ENCODE peak calls at places on chromosomes 16 and 17, in five cellular contexts. L is NCI-H1694 treated with DMSO at 0.1 percent for 48 hours, Q is Caki2, J is body of pancreas, K is fibroblast of lung. C is an unnamed sample.

GRCh38 chr16:68713430-68713829 is 23.7 kb upstream of the CDH1 start:
- DNase-seq in L (no peak), Q (no peak), J (no peak), K (no peak), C (no peak)

GRCh38 chr16:47254771-47255170 is 111.0 kb upstream of the NETO2 start:
- DNase-seq in L (no peak), Q (no peak), J (no peak), K (no peak), C (no peak)

GRCh38 chr17:57541472-57542394 is 203.4 kb downstream of the CCDC182 start:
- DNase-seq in L (no peak), Q (peak; percentile 69), J (peak; percentile 12), K (peak; percentile 54), C (no peak)

GRCh38 chr16:11183035-11183812 is 72.8 kb downstream of the SOCS1 start:
- DNase-seq in L (no peak), Q (no peak), J (no peak), K (no peak), C (no peak)

GRCh38 chr17:59381716-59382570 is 50.5 kb downstream of the YPEL2 start:
- DNase-seq in L (peak; percentile 91), Q (no peak), J (peak; percentile 84), K (no peak), C (peak; percentile 93)

GRCh38 chr17:56297142-56297541 is 143.9 kb downstream of the ANKFN1 start:
- DNase-seq in L (no peak), Q (no peak), J (no peak), K (peak; percentile 33), C (peak; percentile 7)

GRCh38 chr17:4836221-4836620 is 3.1 kb downstream of the MINK1 start:
- DNase-seq in L (no peak), Q (no peak), J (no peak), K (no peak), C (no peak)

GRCh38 chr16:69861276-69862030 is 89.7 kb upstream of the CLEC18A start:
- DNase-seq in L (no peak), Q (no peak), J (peak; percentile 69), K (peak; percentile 66), C (peak; percentile 92)

GRCh38 chr16:14284930-14285541 is 213.9 kb downstream of the MRTFB start:
- DNase-seq in L (peak; percentile 61), Q (no peak), J (peak; percentile 72), K (peak; percentile 73), C (peak; percentile 76)

GRCh38 chr16:5025171-5025632 is 8.5 kb downstream of the NAGPA start:
- DNase-seq in L (peak; percentile 42), Q (no peak), J (peak; percentile 51), K (no peak), C (peak; percentile 16)

GRCh38 chr16:11188801-11189740 is 66.9 kb downstream of the SOCS1 start:
- DNase-seq in L (no peak), Q (no peak), J (no peak), K (no peak), C (no peak)

GRCh38 chr16:57576429-57576870 is 34.0 kb downstream of the ADGRG5 start:
- DNase-seq in L (peak; percentile 65), Q (peak; percentile 53), J (peak; percentile 90), K (peak; percentile 63), C (peak; percentile 68)

GRCh38 chr17:42774066-42774750 is 959 bp downstream of the VPS25 start:
- DNase-seq in L (no peak), Q (peak; percentile 53), J (no peak), K (no peak), C (no peak)

GRCh38 chr16:28974007-28974436 is 556 bp upstream of the SPNS1 start:
- DNase-seq in L (peak; percentile 50), Q (peak; percentile 72), J (peak; percentile 61), K (peak; percentile 74), C (peak; percentile 68)

GRCh38 chr17:65554568-65555223 is 6.8 kb downstream of the AXIN2 start:
- DNase-seq in L (no peak), Q (no peak), J (peak; percentile 18), K (peak; percentile 50), C (no peak)

GRCh38 chr17:50051082-50051576 is 4.8 kb upstream of the ITGA3 start:
- DNase-seq in L (no peak), Q (peak; percentile 92), J (no peak), K (peak; percentile 62), C (peak; percentile 55)

GRCh38 chr17:82104797-82105416 is 6.9 kb upstream of the FASN start:
- DNase-seq in L (no peak), Q (no peak), J (no peak), K (no peak), C (no peak)

GRCh38 chr16:58843675-58844074 is 109.6 kb upstream of the GOT2 start:
- DNase-seq in L (no peak), Q (peak; percentile 4), J (no peak), K (peak; percentile 49), C (peak; percentile 67)

GRCh38 chr17:49825645-49826044 is 22.2 kb downstream of the TAC4 start:
- DNase-seq in L (no peak), Q (no peak), J (no peak), K (no peak), C (no peak)

GRCh38 chr16:52469775-52470174 is 77.2 kb downstream of the TOX3 start:
- DNase-seq in L (no peak), Q (no peak), J (no peak), K (no peak), C (no peak)

GRCh38 chr16:11698271-11698689 is 30.0 kb downstream of the SNN start:
- DNase-seq in L (no peak), Q (peak; percentile 56), J (no peak), K (no peak), C (no peak)

GRCh38 chr17:75662511-75662910 is 4.4 kb downstream of the RECQL5 start:
- DNase-seq in L (no peak), Q (no peak), J (no peak), K (no peak), C (no peak)

C was measured in endothelial cell of umbilical vein.